ENCODE peak calls at places on chromosome 10, in nine cellular contexts. F, X, Y, V, Q, D, Z, W and J are unnamed samples.
A peak's percentile ranks its signal among the peaks of the same experiment; 100 is the strongest.

GRCh38 chr10:117681104-117681503 is 138.6 kb downstream of the EMX2 start:
- DNase-seq in F (no peak), X (no peak), Y (no peak), V (no peak), Q (no peak), D (no peak), Z (no peak), W (no peak), J (no peak)

GRCh38 chr10:34124522-34125035 is 690.5 kb downstream of the PARD3 start:
- DNase-seq in F (peak; percentile 75), X (no peak), Y (no peak), V (peak; percentile 9), Q (no peak), D (no peak), Z (peak; percentile 48), W (no peak), J (no peak)

GRCh38 chr10:70673929-70674559 is 1.7 kb downstream of the ADAMTS14 start:
- DNase-seq in F (no peak), X (no peak), Y (no peak), V (no peak), Q (no peak), D (no peak), Z (no peak), W (no peak), J (peak; percentile 20)

GRCh38 chr10:124616040-124616835 is 127.9 kb downstream of the FAM53B start:
- DNase-seq in F (no peak), X (no peak), Y (no peak), V (no peak), Q (no peak), D (no peak), Z (no peak), W (no peak), J (no peak)

GRCh38 chr10:129918401-129918800 is 45.7 kb downstream of the EBF3 start:
- DNase-seq in F (no peak), X (no peak), Y (peak; percentile 9), V (no peak), Q (peak; percentile 67), D (no peak), Z (no peak), W (no peak), J (no peak)

GRCh38 chr10:113221756-113222168 is 271.7 kb downstream of the TCF7L2 start:
- DNase-seq in F (no peak), X (no peak), Y (no peak), V (no peak), Q (no peak), D (no peak), Z (no peak), W (no peak), J (no peak)

GRCh38 chr10:95559466-95559865 is 1.7 kb downstream of the SORBS1 start:
- DNase-seq in F (no peak), X (no peak), Y (no peak), V (no peak), Q (no peak), D (no peak), Z (no peak), W (no peak), J (no peak)

GRCh38 chr10:1581189-1581588 is 156.1 kb downstream of the ADARB2 start:
- DNase-seq in F (no peak), X (no peak), Y (no peak), V (no peak), Q (no peak), D (no peak), Z (no peak), W (no peak), J (no peak)

GRCh38 chr10:83274088-83274487 is 865.2 kb upstream of the GHITM start:
- DNase-seq in F (no peak), X (no peak), Y (no peak), V (no peak), Q (no peak), D (no peak), Z (no peak), W (no peak), J (no peak)

GRCh38 chr10:13891542-13892431 is 305.0 kb downstream of the PRPF18 start:
- DNase-seq in F (no peak), X (peak; percentile 35), Y (peak; percentile 50), V (no peak), Q (no peak), D (peak; percentile 45), Z (no peak), W (no peak), J (peak; percentile 75)

GRCh38 chr10:79378383-79378646 is 31.0 kb downstream of the PPIF start:
- DNase-seq in F (no peak), X (no peak), Y (no peak), V (no peak), Q (peak; percentile 30), D (no peak), Z (no peak), W (no peak), J (no peak)

GRCh38 chr10:99779335-99779734 is 3.1 kb upstream of the ABCC2 start:
- DNase-seq in F (peak; percentile 69), X (no peak), Y (no peak), V (no peak), Q (no peak), D (peak; percentile 15), Z (peak; percentile 83), W (no peak), J (no peak)

GRCh38 chr10:47294501-47294900 is 5.5 kb upstream of the GDF10 start:
- DNase-seq in F (no peak), X (no peak), Y (no peak), V (no peak), Q (no peak), D (no peak), Z (no peak), W (no peak), J (no peak)

GRCh38 chr10:102492983-102493382 is 9.5 kb downstream of the ACTR1A start:
- DNase-seq in F (no peak), X (no peak), Y (peak; percentile 34), V (no peak), Q (peak; percentile 2), D (no peak), Z (no peak), W (no peak), J (no peak)

GRCh38 chr10:96685297-96685696 is 35.0 kb downstream of the PIK3AP1 start:
- DNase-seq in F (no peak), X (no peak), Y (no peak), V (no peak), Q (no peak), D (no peak), Z (no peak), W (no peak), J (no peak)

GRCh38 chr10:96681493-96681892 is 38.8 kb downstream of the PIK3AP1 start:
- DNase-seq in F (no peak), X (no peak), Y (no peak), V (no peak), Q (no peak), D (no peak), Z (no peak), W (no peak), J (no peak)

GRCh38 chr10:96686514-96686913 is 33.8 kb downstream of the PIK3AP1 start:
- DNase-seq in F (no peak), X (no peak), Y (no peak), V (no peak), Q (no peak), D (no peak), Z (no peak), W (no peak), J (no peak)

GRCh38 chr10:96683065-96683464 is 37.2 kb downstream of the PIK3AP1 start:
- DNase-seq in F (no peak), X (no peak), Y (no peak), V (no peak), Q (no peak), D (no peak), Z (peak; percentile 84), W (no peak), J (no peak)

GRCh38 chr10:96683710-96684109 is 36.6 kb downstream of the PIK3AP1 start:
- DNase-seq in F (no peak), X (no peak), Y (no peak), V (no peak), Q (no peak), D (no peak), Z (peak; percentile 10), W (no peak), J (no peak)
- TF ChIP-seq CTCF in F (no peak), X (no peak), Y (no peak), V (no peak), Q (no peak), D (no peak), Z (no peak), W (no peak), J (no peak)

GRCh38 chr10:92592761-92593552 is at the start of gene KIF11:
- DNase-seq in F (peak; percentile 96), X (peak; percentile 99), Y (peak; percentile 98), V (peak; percentile 100), Q (peak; percentile 99), D (peak; percentile 94), Z (peak; percentile 96), W (peak; percentile 96), J (peak; percentile 93)
- TF ChIP-seq CTCF in F (no peak), X (no peak), Y (no peak), V (no peak), Q (no peak), D (no peak), Z (no peak), W (no peak), J (no peak)

DNA sequence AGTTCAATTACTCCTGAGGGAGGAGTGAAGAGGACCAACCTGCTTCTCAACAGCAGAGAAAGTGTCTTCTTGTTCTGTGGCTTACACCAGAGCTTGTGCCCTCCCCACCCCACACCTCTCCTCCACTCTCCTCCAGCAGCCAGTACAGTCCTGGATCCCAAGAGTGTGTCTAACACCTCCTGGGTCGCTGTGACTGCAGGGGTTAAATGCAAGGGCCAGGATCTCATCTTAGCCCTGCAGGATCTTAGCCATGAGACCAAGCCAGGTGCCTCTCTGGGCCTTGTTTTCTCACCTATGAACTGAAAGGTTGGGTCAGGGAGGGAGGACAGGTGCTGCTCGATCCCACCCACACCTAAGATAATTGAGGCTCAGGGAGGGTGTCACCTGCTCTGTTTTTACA is 34.5 kb upstream of the MSRB2 start:
- DNase-seq in F (no peak), X (no peak), Y (no peak), V (no peak), Q (no peak), D (no peak), Z (no peak), W (no peak), J (no peak)
- TF ChIP-seq CTCF in F (no peak), X (no peak), Y (no peak), V (no peak), Q (no peak), D (no peak), Z (no peak), W (no peak), J (no peak)

GRCh38 chr10:128859738-128860386 is 607.2 kb upstream of the MGMT start:
- DNase-seq in F (no peak), X (no peak), Y (no peak), V (peak; percentile 62), Q (no peak), D (peak; percentile 53), Z (no peak), W (no peak), J (peak; percentile 49)
- TF ChIP-seq CTCF in F (peak; percentile 9), X (peak; percentile 68), Y (no peak), V (peak; percentile 57), Q (peak; percentile 12), D (peak; percentile 77), Z (no peak), W (peak; percentile 41), J (no peak)

GRCh38 chr10:98560585-98560984 is 113.8 kb upstream of the HPS1 start:
- DNase-seq in F (no peak), X (no peak), Y (no peak), V (no peak), Q (no peak), D (no peak), Z (no peak), W (no peak), J (no peak)
- TF ChIP-seq CTCF in F (no peak), X (no peak), Y (no peak), V (no peak), Q (no peak), D (no peak), Z (no peak), W (no peak), J (no peak)